ENCODE peak calls at places on chromosomes 6 and 20, in five cellular contexts. B is Right ventricle myocardium superior, D is HS-5, X is neural crest cell, L is cardiac fibroblast. N is an unnamed sample.

GRCh38 chr6:85392379-85392778 is 57.5 kb upstream of the NT5E start:
- DNase-seq in D (no peak), L (no peak), X (no peak), B (no peak), N (no peak)

GRCh38 chr6:32815115-32815514 is 1.7 kb downstream of the HLA-DOB start:
- DNase-seq in X (no peak), B (no peak), D (no peak), L (peak), N (peak)

GRCh38 chr6:156028310-156029131 is 572.9 kb upstream of the NOX3 start:
- DNase-seq in X (no peak), D (no peak), L (no peak), B (no peak), N (no peak)

GRCh38 chr20:61600061-61600460 is 348.0 kb downstream of the CDH4 start:
- DNase-seq in X (no peak), L (no peak), B (no peak), D (no peak), N (no peak)

GRCh38 chr6:42294759-42295158 is 77.1 kb upstream of the MRPS10 start:
- DNase-seq in D (peak), L (peak), B (no peak), X (no peak), N (no peak)

GRCh38 chr6:107667790-107668189 is 156.3 kb downstream of the SCML4 start:
- DNase-seq in B (no peak), L (no peak), D (no peak), X (no peak), N (no peak)

GRCh38 chr6:46781478-46782378 is 11.5 kb upstream of the MEP1A start:
- DNase-seq in B (no peak), L (peak), X (peak), D (peak), N (peak)

GRCh38 chr6:39599996-39600395 is 125.2 kb downstream of the KIF6 start:
- DNase-seq in B (no peak), X (no peak), D (peak), L (no peak), N (no peak)

GRCh38 chr6:157625764-157626163 is 197.3 kb upstream of the SNX9 start:
- DNase-seq in B (no peak), D (no peak), L (no peak), X (no peak), N (no peak)

GRCh38 chr6:52261229-52261628 is 16.9 kb upstream of the IL17F start:
- DNase-seq in X (no peak), L (no peak), D (peak), B (no peak), N (peak)